ENCODE peak calls at places on chromosome 19, in four cellular contexts. N is lower lobe of right lung, E is AG09309, H is mammary epithelial cell. G is an unnamed sample.

GRCh38 chr19:3129112-3129511 is 6.7 kb upstream of the GNA15 start:
- DNase-seq in N (no peak), E (peak), H (peak), G (peak)

GRCh38 chr19:30065680-30066606 is 123.9 kb downstream of the URI1 start:
- DNase-seq in N (peak), E (no peak), H (no peak), G (no peak)

GRCh38 chr19:6753178-6754031 is 13.8 kb downstream of the SH2D3A start:
- DNase-seq in N (peak), E (no peak), H (no peak), G (peak)

GRCh38 chr19:2567580-2567979 is 91.7 kb downstream of the GADD45B start:
- DNase-seq in N (peak), E (no peak), H (no peak), G (no peak)

GRCh38 chr19:37362733-37363132 is 8.2 kb upstream of the ZNF527 start:
- DNase-seq in N (no peak), E (no peak), H (no peak), G (peak)

GRCh38 chr19:54153731-54154326 is 5.7 kb downstream of the LENG1 start:
- DNase-seq in N (no peak), E (no peak), H (no peak), G (no peak)

GRCh38 chr19:29662604-29663404 is 2.5 kb upstream of the PLEKHF1 start:
- DNase-seq in N (peak), E (peak), H (peak), G (peak)

GRCh38 chr19:50798116-50798942 is 8.1 kb downstream of the ACP4 start:
- DNase-seq in N (no peak), E (no peak), H (no peak), G (no peak)

GRCh38 chr19:35040826-35041547 is 534 bp upstream of the HPN start:
- DNase-seq in N (peak), E (no peak), H (no peak), G (peak)

GRCh38 chr19:6020972-6021805 is 43.2 kb upstream of the RANBP3 start:
- DNase-seq in N (peak), E (no peak), H (no peak), G (no peak)

GRCh38 chr19:15631817-15632216 is 8.9 kb upstream of the CYP4F3 start:
- DNase-seq in N (no peak), E (no peak), H (no peak), G (peak)

GRCh38 chr19:10238172-10238783 is 7.1 kb upstream of the S1PR2 start:
- DNase-seq in N (peak), E (no peak), H (no peak), G (peak)

GRCh38 chr19:39110263-39110967 is 15.2 kb upstream of the PAK4 start:
- DNase-seq in N (peak), E (no peak), H (no peak), G (peak)

GRCh38 chr19:2334426-2334825 is 5.9 kb downstream of the SPPL2B start:
- DNase-seq in N (no peak), E (no peak), H (no peak), G (no peak)

GRCh38 chr19:6483235-6483634 is 1.6 kb upstream of the DENND1C start:
- DNase-seq in N (no peak), E (no peak), H (no peak), G (no peak)

GRCh38 chr19:45952691-45953505 is 20.8 kb downstream of the NOVA2 start:
- DNase-seq in N (no peak), E (no peak), H (peak), G (peak)

GRCh38 chr19:31147234-31147633 is 202.0 kb downstream of the TSHZ3 start:
- DNase-seq in N (no peak), E (no peak), H (no peak), G (no peak)

GRCh38 chr19:37098570-37098969 is 20.3 kb downstream of the ZNF420 start:
- DNase-seq in N (no peak), E (no peak), H (no peak), G (no peak)

GRCh38 chr19:20273376-20273775 is 106.4 kb downstream of the ZNF486 start:
- DNase-seq in N (no peak), E (no peak), H (no peak), G (no peak)

GRCh38 chr19:13025819-13026477 is 30.7 kb downstream of the NFIX start:
- DNase-seq in N (no peak), E (no peak), H (no peak), G (no peak)

GRCh38 chr19:5436101-5436947 is 18.9 kb upstream of the ZNRF4 start:
- DNase-seq in N (no peak), E (peak), H (no peak), G (peak)

GRCh38 chr19:7211191-7211988 is 82.8 kb downstream of the INSR start:
- DNase-seq in N (no peak), E (no peak), H (no peak), G (peak)

GRCh38 chr19:35773020-35773809 is 2.1 kb upstream of the ARHGAP33 start:
- DNase-seq in N (no peak), E (no peak), H (peak), G (peak)

GRCh38 chr19:17153996-17154395 is 61.2 kb upstream of the USE1 start:
- DNase-seq in N (no peak), E (no peak), H (no peak), G (no peak)

DNA sequence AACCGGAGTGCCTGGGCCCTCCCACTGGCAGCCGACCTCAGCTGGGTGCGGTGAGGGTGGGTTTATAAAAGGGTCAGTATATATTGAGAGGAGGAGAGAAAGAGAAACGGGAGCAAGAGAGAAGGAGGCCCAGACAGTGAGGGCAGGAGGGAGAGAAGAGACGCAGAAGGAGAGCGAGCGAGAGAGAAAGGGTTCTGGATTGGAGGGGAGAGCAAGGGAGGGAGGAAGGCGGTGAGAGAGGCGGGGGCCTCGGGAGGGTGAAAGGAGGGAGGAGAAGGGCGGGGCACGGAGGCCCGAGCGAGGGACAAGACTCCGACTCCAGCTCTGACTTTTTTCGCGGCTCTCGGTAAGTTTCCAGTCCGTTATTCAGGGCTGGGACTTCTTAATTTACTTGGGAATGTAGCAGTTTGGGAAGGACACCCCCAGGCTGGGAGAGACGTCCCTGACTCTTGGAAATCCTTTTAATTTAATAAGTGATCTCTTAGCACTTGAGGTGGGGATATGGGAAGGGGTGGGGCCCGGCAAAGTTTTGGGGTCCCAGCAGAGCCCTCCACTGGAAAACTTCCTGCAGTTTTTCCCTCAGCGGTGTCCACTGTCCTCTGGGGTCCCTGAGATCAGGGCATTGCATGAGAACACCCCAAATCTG is at the start of gene EMP3:
- DNase-seq in N (peak), E (peak), H (peak), G (peak)
- H3K4me3 ChIP-seq in N (peak), E (peak), H (peak), G (peak)

GRCh38 chr19:49570997-49571676 is 9.2 kb downstream of the NOSIP start:
- DNase-seq in N (no peak), E (no peak), H (no peak), G (no peak)
- TF ChIP-seq CTCF in N (no peak), E (peak), H (no peak), G (no peak)

DNA sequence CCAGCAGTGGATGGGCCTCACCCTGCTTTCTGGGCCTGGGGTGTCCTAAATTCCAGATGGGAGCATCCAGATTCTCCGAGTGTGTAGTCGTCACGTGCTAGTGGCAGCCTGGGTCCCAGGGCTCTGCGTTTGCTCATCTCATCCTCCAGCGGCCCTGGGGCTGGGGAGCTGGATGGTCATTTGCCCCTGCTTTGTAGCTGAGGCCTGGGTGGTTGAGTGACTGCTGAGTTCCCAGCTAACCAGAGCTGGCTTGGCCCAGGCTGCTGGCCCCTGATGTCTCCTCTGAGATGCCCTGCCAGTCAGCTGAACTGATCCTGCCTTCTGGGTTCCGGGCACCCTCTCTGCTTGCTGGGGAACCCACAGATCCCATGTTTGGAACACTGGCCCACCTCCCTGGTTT is 22.5 kb upstream of the CRTC1 start:
- DNase-seq in N (no peak), E (no peak), H (no peak), G (no peak)
- H3K4me3 ChIP-seq in N (no peak), E (no peak), H (no peak), G (no peak)

GRCh38 chr19:49491804-49492572 is 4.2 kb upstream of the RPS11 start:
- DNase-seq in N (no peak), E (no peak), H (no peak), G (no peak)
- TF ChIP-seq CTCF in N (no peak), E (no peak), H (no peak), G (no peak)

GRCh38 chr19:32789429-32789828 is 69.9 kb downstream of the TDRD12 start:
- DNase-seq in N (no peak), E (no peak), H (no peak), G (no peak)
- H3K4me3 ChIP-seq in N (no peak), E (no peak), H (no peak), G (no peak)

DNA sequence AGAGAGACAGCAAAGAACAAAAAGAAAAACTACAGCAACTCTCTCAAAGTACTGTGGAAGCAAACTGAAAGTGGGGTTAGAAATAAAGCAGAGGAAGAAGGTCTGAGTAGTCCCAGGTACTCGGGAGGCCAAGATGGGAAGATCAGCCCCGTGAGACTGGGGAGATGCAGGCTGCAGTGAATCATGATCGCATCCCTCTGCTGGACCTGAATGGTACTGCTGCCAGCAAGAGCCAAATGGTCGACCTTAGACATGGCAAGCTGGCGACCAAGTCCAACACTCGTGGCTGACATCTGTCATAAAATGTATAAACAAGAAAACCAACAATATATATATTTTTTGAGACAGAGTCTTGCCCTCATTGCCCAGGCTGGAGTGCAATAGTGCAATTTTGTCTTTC is 33.7 kb upstream of the ZNF724 start:
- DNase-seq in N (peak), E (no peak), H (no peak), G (peak)
- TF ChIP-seq CTCF in N (peak), E (peak), H (peak), G (peak)

DNA sequence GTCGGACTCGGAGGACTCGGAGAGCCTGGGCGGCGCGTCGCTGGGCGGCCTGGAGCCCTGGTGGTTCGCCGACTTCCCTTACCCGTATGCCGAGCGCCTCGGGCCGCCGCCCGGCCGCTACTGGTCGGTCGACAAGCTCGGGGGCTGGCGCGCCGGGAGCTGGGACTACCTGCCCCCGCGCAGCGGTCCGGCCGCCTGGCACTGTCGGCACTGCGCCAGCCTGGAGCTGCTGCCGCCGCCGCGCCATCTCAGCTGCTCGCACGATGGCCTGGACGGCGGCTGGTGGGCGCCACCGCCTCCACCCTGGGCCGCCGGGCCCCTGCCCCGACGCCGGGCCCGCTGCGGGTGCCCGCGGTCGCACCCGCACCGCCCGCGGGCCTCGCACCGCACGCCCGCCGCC is 2.5 kb upstream of the GRWD1 start:
- DNase-seq in N (peak), E (no peak), H (no peak), G (peak)
- H3K4me3 ChIP-seq in N (peak), E (no peak), H (peak), G (peak)

G was measured in choroid plexus epithelial cell.